ENCODE peak calls at places on chromosomes 12 and 14, in five cellular contexts. Y, Z, F, U and X are unnamed samples.

GRCh38 chr14:24432259-24433131 is 2.7 kb downstream of the KHNYN start:
- DNase-seq in F (peak; percentile 17), Y (no peak), Z (no peak), U (no peak), X (no peak)

GRCh38 chr14:24259282-24260025 is 3.5 kb downstream of the TGM1 start:
- DNase-seq in U (no peak), Z (no peak), Y (no peak), F (no peak), X (no peak)

GRCh38 chr12:86513206-86513605 is 257.0 kb upstream of the MGAT4C start:
- DNase-seq in Z (no peak), Y (no peak), U (no peak), F (no peak), X (no peak)

GRCh38 chr12:51247523-51248206 is 9.0 kb downstream of the DAZAP2 start:
- DNase-seq in Y (no peak), U (peak; percentile 42), F (no peak), Z (no peak), X (no peak)

GRCh38 chr12:89960011-89960507 is 251.4 kb upstream of the ATP2B1 start:
- DNase-seq in U (no peak), F (no peak), Z (no peak), Y (no peak), X (no peak)

GRCh38 chr14:101054671-101055070 is 151.1 kb upstream of the RTL1 start:
- DNase-seq in Z (no peak), U (no peak), F (no peak), Y (no peak), X (no peak)

GRCh38 chr14:64709126-64709525 is 4.9 kb downstream of the PLEKHG3 start:
- DNase-seq in Y (no peak), U (no peak), F (no peak), Z (no peak), X (no peak)

GRCh38 chr14:90330203-90331196 is 1.2 kb downstream of the NRDE2 start:
- DNase-seq in Y (no peak), U (no peak), F (no peak), Z (no peak), X (no peak)

GRCh38 chr12:52637299-52637698 is 14.7 kb downstream of the KRT2 start:
- DNase-seq in Y (no peak), Z (no peak), F (no peak), U (no peak), X (no peak)

GRCh38 chr12:26786491-26787124 is 46.4 kb downstream of the ITPR2 start:
- DNase-seq in F (no peak), Y (no peak), U (no peak), Z (no peak), X (no peak)

GRCh38 chr12:26783133-26783531 is 49.9 kb downstream of the ITPR2 start:
- DNase-seq in Z (no peak), Y (no peak), U (no peak), F (no peak), X (no peak)

GRCh38 chr12:26782372-26783132 is 50.4 kb downstream of the ITPR2 start:
- DNase-seq in Z (no peak), F (no peak), U (no peak), Y (no peak), X (no peak)

GRCh38 chr12:26787125-26787495 is 45.9 kb downstream of the ITPR2 start:
- DNase-seq in F (peak; percentile 65), Z (no peak), Y (peak; percentile 9), U (no peak), X (no peak)

DNA sequence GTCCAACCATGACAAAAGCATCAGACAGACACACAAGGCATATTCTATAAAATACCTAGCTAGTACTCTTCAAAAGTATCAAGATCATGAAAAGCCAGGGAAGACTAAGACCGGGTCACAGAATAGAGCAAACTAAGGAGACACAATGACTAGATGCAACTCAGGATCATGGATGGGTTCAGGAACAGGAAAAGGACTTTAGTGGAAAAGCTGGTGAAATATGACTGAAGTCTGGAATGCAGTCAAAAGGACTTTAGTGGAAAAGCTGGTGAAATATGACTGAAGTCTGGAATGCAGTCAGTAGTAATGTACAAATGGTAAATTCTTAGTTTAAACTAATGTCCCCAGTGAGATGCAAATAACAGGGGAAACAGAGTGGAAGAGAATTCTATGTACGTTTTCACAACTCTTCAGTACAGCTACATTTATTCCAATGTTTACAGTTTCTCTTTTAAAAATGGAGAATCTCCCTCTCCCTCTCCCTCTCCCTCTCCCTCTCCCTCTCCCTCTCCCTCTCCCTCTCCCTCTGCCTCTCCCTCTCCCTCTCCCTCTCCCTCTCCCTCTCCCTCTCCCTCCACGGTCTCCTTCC is 49.1 kb downstream of the ITPR2 start:
- DNase-seq in U (no peak), Z (no peak), Y (no peak), F (no peak), X (no peak)
- TF ChIP-seq EZH2phosphoT487 in U (no peak), Z (no peak), Y (no peak), F (no peak), X (no peak)

GRCh38 chr14:85024931-85025330 is 505.0 kb upstream of the FLRT2 start:
- DNase-seq in U (no peak), Y (no peak), Z (no peak), F (no peak), X (no peak)
- TF ChIP-seq EZH2phosphoT487 in U (no peak), Y (no peak), Z (no peak), F (no peak), X (no peak)

GRCh38 chr12:1398673-1399072 is 195.7 kb downstream of the FBXL14 start:
- DNase-seq in U (peak; percentile 21), Y (no peak), F (no peak), Z (no peak), X (no peak)
- TF ChIP-seq EZH2phosphoT487 in U (no peak), Y (no peak), F (no peak), Z (no peak), X (no peak)

GRCh38 chr14:95652171-95652570 is 34.1 kb upstream of the TCL1B start:
- DNase-seq in Y (no peak), F (no peak), U (no peak), Z (no peak), X (no peak)

GRCh38 chr14:95649230-95649629 is 37.0 kb upstream of the TCL1B start:
- DNase-seq in Z (no peak), F (no peak), U (no peak), Y (no peak), X (no peak)

GRCh38 chr14:95651028-95651427 is 35.2 kb upstream of the TCL1B start:
- DNase-seq in F (no peak), U (no peak), Z (no peak), Y (no peak), X (no peak)

GRCh38 chr14:95655461-95655860 is 30.8 kb upstream of the TCL1B start:
- DNase-seq in Y (no peak), Z (no peak), F (no peak), U (no peak), X (no peak)

DNA sequence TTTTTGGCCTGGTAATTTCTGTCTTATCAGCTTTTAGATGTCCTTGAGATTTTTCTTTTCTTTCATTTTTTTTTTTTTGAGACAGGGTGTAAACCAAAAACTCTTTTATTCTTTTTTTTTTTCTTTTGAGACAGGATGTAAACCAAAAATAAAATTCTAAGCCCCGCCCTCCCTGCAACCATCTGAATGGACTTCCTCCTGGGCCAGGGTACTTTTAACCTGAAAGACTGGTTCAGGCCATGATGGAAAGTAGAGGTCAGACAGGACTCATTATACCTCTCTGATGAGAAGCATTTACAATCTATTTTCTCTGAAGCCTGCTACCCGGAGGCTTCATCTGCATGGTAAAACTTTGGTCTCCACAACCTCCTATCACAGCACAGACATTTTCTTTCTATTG is 33.5 kb upstream of the TCL1B start:
- DNase-seq in U (no peak), F (no peak), Z (no peak), Y (no peak), X (peak; percentile 90)
- TF ChIP-seq EZH2phosphoT487 in U (no peak), F (no peak), Z (no peak), Y (no peak), X (no peak)

DNA sequence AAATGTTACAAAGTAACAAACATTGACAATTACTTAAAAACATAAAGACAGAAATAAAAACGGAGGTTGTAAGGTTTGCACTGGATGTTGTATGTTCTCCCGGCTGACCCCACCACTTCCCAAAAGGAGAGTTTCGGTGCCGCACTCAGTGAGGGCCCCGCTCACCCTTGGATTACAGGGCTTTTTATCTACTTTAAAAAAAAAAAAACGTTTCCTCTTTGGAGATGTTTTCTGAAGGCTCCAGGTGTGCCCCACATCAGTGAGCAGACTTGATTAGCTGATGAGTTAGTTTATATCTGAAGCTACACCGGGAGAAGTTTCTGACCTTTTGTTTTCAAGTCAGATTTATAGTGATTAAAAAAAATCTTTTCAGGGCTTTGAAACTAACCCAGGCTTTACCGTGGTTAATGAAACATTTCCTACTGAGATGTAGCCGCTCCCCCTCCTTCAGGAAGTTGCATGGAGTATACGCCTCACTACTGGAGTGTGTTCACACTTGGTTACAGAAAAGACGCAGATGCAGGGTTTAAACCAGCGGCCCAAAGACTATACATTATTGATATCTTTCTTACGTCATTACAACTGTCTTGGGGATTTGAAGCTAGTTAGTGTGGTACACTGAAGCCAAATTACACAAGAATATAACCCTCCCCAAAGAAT is 38.0 kb upstream of the BCL7A start:
- DNase-seq in Z (no peak), F (no peak), U (no peak), Y (no peak), X (peak; percentile 91)
- TF ChIP-seq EZH2phosphoT487 in Z (no peak), F (no peak), U (no peak), Y (no peak), X (no peak)